ENCODE peak calls at places on chromosomes 12 and 14, in eight cellular contexts. One of them, this sample, is unnamed.

GRCh38 chr14:24712909-24713308 is 78.9 kb upstream of the GZMB start:
- DNase-seq in DND-41: no peak
- DNase-seq in vagina: no peak
- DNase-seq in brain microvascular endothelial cell: no peak
- DNase-seq in left ventricle myocardium inferior: no peak
- DNase-seq in lung: no peak
- DNase-seq in breast epithelium: no peak
- DNase-seq in heart left ventricle: no peak
- DNase-seq in this sample: peak

GRCh38 chr14:59679872-59680271 is 103.3 kb upstream of the CCDC175 start:
- DNase-seq in left ventricle myocardium inferior: no peak
- DNase-seq in breast epithelium: no peak
- DNase-seq in heart left ventricle: no peak
- DNase-seq in DND-41: no peak
- DNase-seq in lung: no peak
- DNase-seq in vagina: no peak
- DNase-seq in brain microvascular endothelial cell: no peak
- DNase-seq in this sample: no peak

GRCh38 chr12:66036317-66036716 is 94.2 kb downstream of the LLPH start:
- DNase-seq in DND-41: no peak
- DNase-seq in brain microvascular endothelial cell: peak
- DNase-seq in breast epithelium: no peak
- DNase-seq in vagina: no peak
- DNase-seq in heart left ventricle: peak
- DNase-seq in left ventricle myocardium inferior: peak
- DNase-seq in lung: no peak
- DNase-seq in this sample: peak

GRCh38 chr12:51687142-51687935 is 96.3 kb downstream of the SCN8A start:
- DNase-seq in left ventricle myocardium inferior: no peak
- DNase-seq in lung: no peak
- DNase-seq in brain microvascular endothelial cell: no peak
- DNase-seq in breast epithelium: no peak
- DNase-seq in DND-41: no peak
- DNase-seq in vagina: no peak
- DNase-seq in heart left ventricle: no peak
- DNase-seq in this sample: no peak

GRCh38 chr12:65496617-65497016 is 218.1 kb downstream of the MSRB3 start:
- DNase-seq in brain microvascular endothelial cell: no peak
- DNase-seq in heart left ventricle: no peak
- DNase-seq in DND-41: no peak
- DNase-seq in lung: no peak
- DNase-seq in vagina: no peak
- DNase-seq in breast epithelium: no peak
- DNase-seq in left ventricle myocardium inferior: peak
- DNase-seq in this sample: no peak

GRCh38 chr12:113581342-113581741 is 109.7 kb upstream of the LHX5 start:
- DNase-seq in vagina: no peak
- DNase-seq in breast epithelium: no peak
- DNase-seq in left ventricle myocardium inferior: no peak
- DNase-seq in brain microvascular endothelial cell: no peak
- DNase-seq in heart left ventricle: no peak
- DNase-seq in lung: no peak
- DNase-seq in DND-41: no peak
- DNase-seq in this sample: no peak

GRCh38 chr12:65875635-65876034 is 51.4 kb downstream of the HMGA2 start:
- DNase-seq in breast epithelium: no peak
- DNase-seq in DND-41: no peak
- DNase-seq in vagina: no peak
- DNase-seq in left ventricle myocardium inferior: no peak
- DNase-seq in brain microvascular endothelial cell: no peak
- DNase-seq in lung: no peak
- DNase-seq in heart left ventricle: no peak
- DNase-seq in this sample: no peak

GRCh38 chr14:105141486-105142281 is 26.9 kb downstream of the JAG2 start:
- DNase-seq in vagina: no peak
- DNase-seq in heart left ventricle: peak
- DNase-seq in DND-41: no peak
- DNase-seq in lung: no peak
- DNase-seq in brain microvascular endothelial cell: no peak
- DNase-seq in left ventricle myocardium inferior: no peak
- DNase-seq in breast epithelium: no peak
- DNase-seq in this sample: no peak

GRCh38 chr14:62213516-62213915 is 451.3 kb downstream of the SNAPC1 start:
- DNase-seq in left ventricle myocardium inferior: no peak
- DNase-seq in DND-41: no peak
- DNase-seq in breast epithelium: no peak
- DNase-seq in heart left ventricle: no peak
- DNase-seq in vagina: no peak
- DNase-seq in brain microvascular endothelial cell: peak
- DNase-seq in lung: no peak
- DNase-seq in this sample: no peak

GRCh38 chr14:69543341-69544249 is 31.1 kb downstream of the CCDC177 start:
- DNase-seq in vagina: no peak
- DNase-seq in lung: peak
- DNase-seq in brain microvascular endothelial cell: peak
- DNase-seq in left ventricle myocardium inferior: no peak
- DNase-seq in heart left ventricle: no peak
- DNase-seq in breast epithelium: peak
- DNase-seq in DND-41: peak
- DNase-seq in this sample: no peak

GRCh38 chr12:107359382-107359781 is 266.0 kb upstream of the CRY1 start:
- DNase-seq in lung: no peak
- DNase-seq in breast epithelium: no peak
- DNase-seq in vagina: no peak
- DNase-seq in brain microvascular endothelial cell: peak
- DNase-seq in heart left ventricle: no peak
- DNase-seq in left ventricle myocardium inferior: no peak
- DNase-seq in DND-41: no peak
- DNase-seq in this sample: no peak

GRCh38 chr12:79309039-79309438 is 381.7 kb downstream of the PAWR start:
- DNase-seq in left ventricle myocardium inferior: no peak
- DNase-seq in vagina: no peak
- DNase-seq in heart left ventricle: no peak
- DNase-seq in brain microvascular endothelial cell: no peak
- DNase-seq in DND-41: no peak
- DNase-seq in lung: no peak
- DNase-seq in breast epithelium: no peak
- DNase-seq in this sample: no peak

GRCh38 chr14:93337143-93337753 is 4.4 kb upstream of the BTBD7 start:
- DNase-seq in breast epithelium: no peak
- DNase-seq in brain microvascular endothelial cell: no peak
- DNase-seq in lung: no peak
- DNase-seq in DND-41: no peak
- DNase-seq in left ventricle myocardium inferior: no peak
- DNase-seq in heart left ventricle: no peak
- DNase-seq in vagina: no peak
- DNase-seq in this sample: no peak

GRCh38 chr14:96105921-96106441 is 66.8 kb downstream of the C14orf132 start:
- DNase-seq in brain microvascular endothelial cell: no peak
- DNase-seq in vagina: no peak
- DNase-seq in heart left ventricle: no peak
- DNase-seq in DND-41: no peak
- DNase-seq in left ventricle myocardium inferior: no peak
- DNase-seq in lung: peak
- DNase-seq in breast epithelium: peak
- DNase-seq in this sample: no peak

GRCh38 chr14:20219033-20219432 is 4.5 kb upstream of the OR11H6 start:
- DNase-seq in brain microvascular endothelial cell: no peak
- DNase-seq in lung: no peak
- DNase-seq in vagina: no peak
- DNase-seq in heart left ventricle: no peak
- DNase-seq in DND-41: no peak
- DNase-seq in breast epithelium: no peak
- DNase-seq in left ventricle myocardium inferior: no peak
- DNase-seq in this sample: no peak

DNA sequence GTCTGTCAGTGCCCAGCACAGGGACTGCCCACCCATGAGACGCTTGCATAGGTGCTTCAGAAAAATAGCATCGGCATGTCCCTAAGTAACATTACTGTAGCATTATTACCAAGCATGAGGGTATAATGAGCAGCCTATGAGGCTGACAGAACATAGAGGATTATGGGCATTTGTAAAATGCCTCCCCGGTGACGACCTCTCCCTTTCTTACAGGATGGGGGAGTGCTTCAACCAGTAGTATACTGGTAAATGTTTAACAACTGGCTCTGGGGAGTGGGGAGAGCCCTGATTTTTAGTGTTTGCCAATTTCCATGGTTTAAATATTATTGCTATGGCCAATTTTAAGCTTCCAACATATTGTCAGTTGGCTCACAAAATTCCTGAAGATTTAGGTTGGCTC is 104.5 kb downstream of the ETNK1 start:
- DNase-seq in vagina: no peak
- DNase-seq in breast epithelium: no peak
- DNase-seq in left ventricle myocardium inferior: no peak
- DNase-seq in brain microvascular endothelial cell: no peak
- DNase-seq in lung: no peak
- DNase-seq in heart left ventricle: no peak
- DNase-seq in DND-41: no peak
- DNase-seq in this sample: no peak
- H3K27ac ChIP-seq in vagina: peak
- H3K27ac ChIP-seq in breast epithelium: peak
- H3K27ac ChIP-seq in left ventricle myocardium inferior: peak
- H3K27ac ChIP-seq in brain microvascular endothelial cell: no peak
- H3K27ac ChIP-seq in lung: peak
- H3K27ac ChIP-seq in heart left ventricle: no peak
- H3K27ac ChIP-seq in DND-41: no peak
- H3K27ac ChIP-seq in this sample: peak

GRCh38 chr12:11622774-11623375 is 26.6 kb upstream of the ETV6 start:
- DNase-seq in brain microvascular endothelial cell: no peak
- DNase-seq in breast epithelium: no peak
- DNase-seq in lung: no peak
- DNase-seq in vagina: no peak
- DNase-seq in left ventricle myocardium inferior: no peak
- DNase-seq in DND-41: no peak
- DNase-seq in heart left ventricle: no peak
- DNase-seq in this sample: no peak
- TF ChIP-seq CTCF in brain microvascular endothelial cell: peak
- TF ChIP-seq CTCF in breast epithelium: no peak
- TF ChIP-seq CTCF in lung: no peak
- TF ChIP-seq CTCF in vagina: no peak
- TF ChIP-seq CTCF in left ventricle myocardium inferior: no peak
- TF ChIP-seq CTCF in DND-41: peak
- TF ChIP-seq CTCF in heart left ventricle: no peak
- TF ChIP-seq CTCF in this sample: peak

GRCh38 chr14:54046250-54046649 is 89.6 kb upstream of the BMP4 start:
- DNase-seq in brain microvascular endothelial cell: no peak
- DNase-seq in left ventricle myocardium inferior: no peak
- DNase-seq in vagina: no peak
- DNase-seq in lung: no peak
- DNase-seq in heart left ventricle: no peak
- DNase-seq in breast epithelium: no peak
- DNase-seq in DND-41: no peak
- DNase-seq in this sample: peak

GRCh38 chr14:54050759-54051158 is 94.1 kb upstream of the BMP4 start:
- DNase-seq in left ventricle myocardium inferior: no peak
- DNase-seq in breast epithelium: no peak
- DNase-seq in heart left ventricle: no peak
- DNase-seq in brain microvascular endothelial cell: no peak
- DNase-seq in DND-41: no peak
- DNase-seq in lung: peak
- DNase-seq in vagina: no peak
- DNase-seq in this sample: peak

GRCh38 chr14:54048736-54049135 is 92.1 kb upstream of the BMP4 start:
- DNase-seq in left ventricle myocardium inferior: no peak
- DNase-seq in DND-41: no peak
- DNase-seq in lung: no peak
- DNase-seq in vagina: no peak
- DNase-seq in breast epithelium: no peak
- DNase-seq in brain microvascular endothelial cell: no peak
- DNase-seq in heart left ventricle: no peak
- DNase-seq in this sample: no peak

GRCh38 chr14:54048311-54048710 is 91.7 kb upstream of the BMP4 start:
- DNase-seq in lung: no peak
- DNase-seq in DND-41: no peak
- DNase-seq in breast epithelium: no peak
- DNase-seq in heart left ventricle: no peak
- DNase-seq in vagina: no peak
- DNase-seq in brain microvascular endothelial cell: no peak
- DNase-seq in left ventricle myocardium inferior: no peak
- DNase-seq in this sample: no peak

DNA sequence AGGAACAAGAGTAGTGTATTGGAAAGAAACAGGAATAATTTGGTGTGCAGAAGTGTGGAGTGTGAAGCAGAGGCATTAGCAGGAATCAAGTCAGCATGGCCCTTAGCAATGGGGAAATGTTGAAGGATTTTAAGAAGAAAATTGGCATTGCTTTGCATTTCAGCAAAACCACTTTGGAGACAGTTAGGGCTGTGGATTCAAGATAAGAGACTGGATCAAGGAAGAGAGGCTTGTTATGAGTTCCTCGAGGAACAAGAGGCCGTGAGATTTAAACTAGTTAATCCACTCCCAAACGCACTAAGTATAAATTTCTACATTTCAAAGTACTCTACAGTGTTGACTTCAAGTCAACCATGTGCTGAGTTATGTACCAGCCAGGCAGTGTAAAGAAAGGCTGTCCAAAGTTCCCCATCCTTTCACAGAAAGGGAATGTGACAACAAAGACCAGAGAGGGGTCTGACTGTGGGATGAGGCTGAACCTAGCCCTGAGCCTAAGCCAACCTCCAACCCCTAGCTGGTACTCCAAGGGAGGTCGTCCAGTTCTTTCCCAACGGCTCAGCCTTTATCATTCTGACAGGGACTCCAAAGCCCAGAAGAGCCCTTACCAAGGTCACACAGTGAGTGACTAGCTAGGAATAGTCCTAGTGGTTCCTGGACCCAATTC is 91.2 kb upstream of the BMP4 start:
- DNase-seq in breast epithelium: no peak
- DNase-seq in DND-41: no peak
- DNase-seq in vagina: no peak
- DNase-seq in lung: no peak
- DNase-seq in heart left ventricle: no peak
- DNase-seq in brain microvascular endothelial cell: no peak
- DNase-seq in left ventricle myocardium inferior: no peak
- DNase-seq in this sample: no peak
- H3K4me3 ChIP-seq in breast epithelium: no peak
- H3K4me3 ChIP-seq in DND-41: no peak
- H3K4me3 ChIP-seq in vagina: no peak
- H3K4me3 ChIP-seq in lung: no peak
- H3K4me3 ChIP-seq in heart left ventricle: no peak
- H3K4me3 ChIP-seq in brain microvascular endothelial cell: no peak
- H3K4me3 ChIP-seq in left ventricle myocardium inferior: no peak
- H3K4me3 ChIP-seq in this sample: no peak

GRCh38 chr12:53235164-53235563 is 3.2 kb upstream of the RARG start:
- DNase-seq in DND-41: no peak
- DNase-seq in brain microvascular endothelial cell: no peak
- DNase-seq in left ventricle myocardium inferior: no peak
- DNase-seq in vagina: peak
- DNase-seq in heart left ventricle: no peak
- DNase-seq in lung: no peak
- DNase-seq in breast epithelium: no peak
- DNase-seq in this sample: no peak
- H3K27ac ChIP-seq in DND-41: no peak
- H3K27ac ChIP-seq in brain microvascular endothelial cell: no peak
- H3K27ac ChIP-seq in left ventricle myocardium inferior: no peak
- H3K27ac ChIP-seq in vagina: peak
- H3K27ac ChIP-seq in heart left ventricle: no peak
- H3K27ac ChIP-seq in lung: no peak
- H3K27ac ChIP-seq in breast epithelium: peak
- H3K27ac ChIP-seq in this sample: peak